ENCODE peak calls at places on chromosomes 13 and 19, in four cellular contexts. G is RWPE1, W is neural crest cell, E is mucosa of descending colon. F is an unnamed sample.

GRCh38 chr19:4722671-4723464 is 774 bp downstream of the DPP9 start:
- DNase-seq in G (peak; percentile 64), W (no peak), E (no peak), F (no peak)

GRCh38 chr13:40777166-40777956 is 6.4 kb upstream of the MRPS31 start:
- DNase-seq in G (peak; percentile 58), W (peak; percentile 27), E (no peak), F (no peak)

GRCh38 chr13:46361535-46361934 is 25.5 kb downstream of the RUBCNL start:
- DNase-seq in G (no peak), W (no peak), E (no peak), F (no peak)

GRCh38 chr13:30401347-30401746 is 20.9 kb upstream of the UBE2L5 start:
- DNase-seq in G (no peak), W (no peak), E (no peak), F (no peak)

GRCh38 chr13:84543976-84544375 is 661.7 kb upstream of the SLITRK1 start:
- DNase-seq in G (no peak), W (no peak), E (no peak), F (no peak)

GRCh38 chr13:31965361-31966066 is 66.1 kb upstream of the FRY start:
- DNase-seq in G (no peak), W (no peak), E (no peak), F (no peak)

GRCh38 chr19:28067882-28068281 is 1145.1 kb downstream of the UQCRFS1 start:
- DNase-seq in G (no peak), W (no peak), E (no peak), F (no peak)

GRCh38 chr13:67223024-67223423 is 7.1 kb downstream of the PCDH9 start:
- DNase-seq in G (no peak), W (no peak), E (no peak), F (no peak)

GRCh38 chr13:20492036-20492435 is 33.6 kb downstream of the CRYL1 start:
- DNase-seq in G (no peak), W (no peak), E (no peak), F (no peak)

GRCh38 chr19:51339687-51340656 is 2.0 kb downstream of the VSIG10L start:
- DNase-seq in G (peak; percentile 98), W (peak; percentile 91), E (peak; percentile 99), F (peak; percentile 97)

GRCh38 chr19:56567274-56568120 is at the start of gene ZNF470:
- DNase-seq in G (peak; percentile 83), W (peak; percentile 87), E (peak; percentile 96), F (peak; percentile 92)

GRCh38 chr19:33470686-33471085 is 50.9 kb downstream of the PEPD start:
- DNase-seq in G (no peak), W (no peak), E (no peak), F (no peak)

GRCh38 chr13:112617754-112618375 is 29.9 kb upstream of the TUBGCP3 start:
- DNase-seq in G (no peak), W (no peak), E (no peak), F (peak; percentile 53)

GRCh38 chr13:52845766-52846566 is 2.5 kb downstream of the PCDH8 start:
- DNase-seq in G (peak; percentile 8), W (peak; percentile 61), E (peak; percentile 67), F (peak; percentile 78)

GRCh38 chr13:52847322-52847681 is 1.1 kb downstream of the PCDH8 start:
- DNase-seq in G (no peak), W (no peak), E (no peak), F (no peak)

GRCh38 chr13:52847682-52848432 is 583 bp downstream of the PCDH8 start:
- DNase-seq in G (no peak), W (no peak), E (peak; percentile 46), F (no peak)

GRCh38 chr13:52845334-52845761 is 3.1 kb downstream of the PCDH8 start:
- DNase-seq in G (peak; percentile 14), W (peak; percentile 43), E (no peak), F (no peak)

DNA sequence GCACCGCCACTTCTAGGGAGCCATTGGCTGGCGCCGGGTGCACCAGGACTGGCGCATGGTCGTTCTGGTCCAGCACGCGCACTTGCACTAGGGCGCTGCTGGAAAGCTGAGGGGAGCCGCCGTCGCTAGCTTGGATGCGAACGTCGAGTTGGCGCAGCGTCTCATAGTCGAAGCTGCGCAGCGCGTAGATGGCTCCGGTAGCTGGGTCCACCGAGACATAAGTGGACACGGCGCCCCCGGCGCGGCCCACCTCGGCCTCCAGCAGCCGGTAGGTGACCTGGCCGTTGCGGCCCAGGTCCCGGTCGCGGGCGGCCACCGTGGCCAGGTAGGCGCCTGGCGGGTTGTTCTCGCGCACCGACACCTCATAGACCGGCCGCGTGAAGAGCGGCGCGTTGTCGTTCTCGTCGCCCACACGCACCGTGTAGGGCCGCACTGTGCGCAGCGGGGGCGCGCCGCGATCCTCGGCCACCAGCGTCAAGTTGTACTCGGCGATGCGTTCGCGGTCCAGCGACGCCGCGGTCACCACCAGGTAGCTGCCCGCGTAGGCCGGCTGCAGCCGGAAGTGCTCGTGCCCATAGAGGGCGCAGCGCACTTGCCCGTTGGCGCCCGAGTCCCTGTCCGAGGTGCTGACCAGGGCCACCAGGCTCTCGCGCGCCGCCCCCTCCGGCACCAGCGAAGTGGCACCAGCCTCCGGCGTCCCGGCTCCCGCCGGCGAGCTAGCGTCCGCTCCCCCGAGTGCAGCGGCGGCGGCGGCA is 1.7 kb downstream of the PCDH8 start:
- DNase-seq in G (peak; percentile 32), W (peak; percentile 86), E (peak; percentile 57), F (peak; percentile 87)
- TF ChIP-seq CTCF in G (no peak), W (peak; percentile 62), E (no peak), F (peak; percentile 70)

GRCh38 chr19:18322318-18322758 is 538 bp downstream of the LSM4 start:
- DNase-seq in G (peak; percentile 67), W (peak; percentile 40), E (peak; percentile 74), F (no peak)
- TF ChIP-seq CTCF in G (no peak), W (no peak), E (no peak), F (no peak)

DNA sequence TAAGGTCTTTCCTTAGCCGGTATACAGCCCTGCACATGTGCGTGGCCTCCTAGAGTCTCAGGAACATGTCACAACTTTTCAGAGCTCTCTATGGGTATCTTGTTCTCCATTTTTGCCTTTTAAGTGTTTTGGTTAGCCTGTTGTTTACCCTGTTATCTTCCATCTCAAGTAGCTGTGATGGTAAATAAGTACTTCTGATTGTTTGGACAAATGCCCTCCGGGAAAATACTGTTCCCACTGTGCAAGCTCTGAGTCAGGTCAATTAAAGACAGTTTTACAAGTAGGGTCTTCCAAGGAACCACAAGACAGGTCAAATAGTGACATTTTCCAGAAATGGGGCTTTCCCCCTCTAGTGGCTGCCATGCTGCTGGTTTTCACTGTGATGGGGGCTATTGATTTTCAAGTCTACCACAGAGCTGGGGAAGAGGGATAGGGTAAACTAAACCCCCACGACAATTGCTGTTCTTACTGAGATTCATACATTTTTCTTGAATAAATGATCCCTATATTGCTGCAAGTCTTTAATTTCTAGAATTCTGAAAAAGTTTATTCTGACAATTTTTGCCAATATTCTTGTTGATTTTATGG is 109.5 kb downstream of the TM9SF2 start:
- DNase-seq in G (no peak), W (no peak), E (no peak), F (no peak)
- TF ChIP-seq CTCF in G (no peak), W (peak; percentile 34), E (no peak), F (peak; percentile 51)

DNA sequence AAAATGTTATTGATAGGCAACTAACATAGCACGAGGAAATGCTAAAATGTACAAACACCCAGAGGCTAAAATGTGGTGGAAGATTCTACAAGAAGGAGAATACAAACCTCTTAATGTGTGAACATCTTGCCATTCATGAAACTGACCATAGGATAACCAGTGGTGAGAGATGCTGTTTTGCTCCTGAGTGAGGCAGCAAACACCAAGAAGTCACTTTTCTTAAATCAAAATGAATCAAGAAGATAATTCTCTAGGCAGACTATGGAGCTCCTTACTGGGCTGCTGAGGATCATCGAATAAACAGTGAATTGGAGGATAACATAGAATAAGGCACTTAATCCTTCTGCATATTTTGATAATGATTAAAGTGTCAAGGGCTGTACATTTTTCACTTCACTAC is 375.4 kb upstream of the SLITRK6 start:
- DNase-seq in G (no peak), W (no peak), E (no peak), F (no peak)
- TF ChIP-seq CTCF in G (no peak), W (no peak), E (no peak), F (peak; percentile 16)

GRCh38 chr13:35947315-35947714 is 183.9 kb downstream of the DCLK1 start:
- DNase-seq in G (no peak), W (no peak), E (no peak), F (no peak)
- TF ChIP-seq CTCF in G (no peak), W (no peak), E (no peak), F (no peak)

DNA sequence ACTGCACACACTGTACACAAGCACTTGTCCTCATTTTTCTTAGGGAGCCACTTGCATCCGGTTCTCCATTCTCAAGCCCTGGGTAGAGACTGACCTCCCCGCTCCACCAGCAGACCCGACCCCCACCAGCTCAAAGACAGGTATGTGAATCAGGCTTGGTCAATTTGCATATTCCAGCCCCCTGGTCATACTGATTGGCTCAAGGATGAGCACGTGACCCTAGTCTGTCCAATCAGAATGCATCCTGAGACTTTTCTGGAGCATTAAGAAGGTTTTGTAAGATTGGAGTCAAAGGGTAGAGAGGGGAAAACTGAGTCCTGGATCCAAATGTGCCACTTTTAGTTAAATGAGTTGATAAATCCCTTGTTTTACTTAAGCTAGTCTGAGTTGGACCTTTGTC is 34.1 kb downstream of the NOTCH3 start:
- DNase-seq in G (no peak), W (no peak), E (no peak), F (no peak)
- TF ChIP-seq CTCF in G (no peak), W (no peak), E (no peak), F (no peak)

GRCh38 chr19:50230379-50231351 is 27.2 kb downstream of the MYH14 start:
- DNase-seq in G (no peak), W (no peak), E (no peak), F (no peak)
- TF ChIP-seq CTCF in G (no peak), W (peak; percentile 23), E (no peak), F (peak; percentile 13)

F was measured in type B pancreatic cell.